ENCODE peak calls at places on chromosomes 12 and 14, in five cellular contexts. J, H, D, E and U are unnamed samples.

GRCh38 chr12:118498171-118498570 is 121.8 kb downstream of the SUDS3 start:
- DNase-seq in D (no peak), J (no peak), H (no peak), E (no peak), U (no peak)

GRCh38 chr12:122852336-122853275 is 17.3 kb downstream of the HIP1R start:
- DNase-seq in D (no peak), E (no peak), H (no peak), J (no peak), U (no peak)

GRCh38 chr12:47307680-47308399 is 228.1 kb upstream of the AMIGO2 start:
- DNase-seq in D (no peak), H (peak), J (peak), E (peak), U (peak)

GRCh38 chr12:54005853-54006699 is 2.7 kb upstream of the HOXC8 start:
- DNase-seq in J (peak), D (peak), H (peak), E (no peak), U (no peak)

GRCh38 chr12:42483534-42483857 is 106.0 kb downstream of the PRICKLE1 start:
- DNase-seq in H (peak), J (no peak), D (peak), E (no peak), U (no peak)

GRCh38 chr14:55433880-55434804 is 6.3 kb downstream of the TBPL2 start:
- DNase-seq in J (no peak), E (no peak), H (no peak), D (no peak), U (no peak)

GRCh38 chr14:100012478-100012925 is 52.7 kb upstream of the EVL start:
- DNase-seq in E (peak), D (no peak), H (no peak), J (no peak), U (no peak)

GRCh38 chr12:26691234-26691970 is 141.6 kb downstream of the ITPR2 start:
- DNase-seq in H (peak), J (peak), D (no peak), E (no peak), U (peak)

GRCh38 chr12:59736359-59736758 is 140.5 kb downstream of the SLC16A7 start:
- DNase-seq in D (no peak), J (no peak), E (no peak), H (no peak), U (no peak)

GRCh38 chr14:67618617-67619063 is 1.1 kb upstream of the ARG2 start:
- DNase-seq in H (peak), E (no peak), D (no peak), J (peak), U (no peak)

GRCh38 chr14:36506732-36507614 is 13.1 kb downstream of the NKX2-1 start:
- DNase-seq in D (no peak), H (no peak), E (no peak), J (no peak), U (no peak)

GRCh38 chr12:124463341-124463861 is 104.0 kb downstream of the NCOR2 start:
- DNase-seq in D (no peak), J (no peak), E (no peak), H (no peak), U (no peak)
- TF ChIP-seq MAX in D (no peak), J (no peak), E (no peak), H (no peak), U (no peak)

GRCh38 chr14:90676859-90677258 is 139.4 kb downstream of the TTC7B start:
- DNase-seq in H (no peak), D (no peak), J (no peak), E (no peak), U (no peak)
- TF ChIP-seq SRF in H (no peak), D (no peak), J (no peak), E (no peak), U (no peak)

GRCh38 chr12:99111600-99111999 is 466.5 kb downstream of the APAF1 start:
- DNase-seq in E (no peak), J (no peak), D (no peak), H (no peak), U (no peak)
- TF ChIP-seq MAX in E (no peak), J (no peak), D (no peak), H (no peak), U (no peak)

DNA sequence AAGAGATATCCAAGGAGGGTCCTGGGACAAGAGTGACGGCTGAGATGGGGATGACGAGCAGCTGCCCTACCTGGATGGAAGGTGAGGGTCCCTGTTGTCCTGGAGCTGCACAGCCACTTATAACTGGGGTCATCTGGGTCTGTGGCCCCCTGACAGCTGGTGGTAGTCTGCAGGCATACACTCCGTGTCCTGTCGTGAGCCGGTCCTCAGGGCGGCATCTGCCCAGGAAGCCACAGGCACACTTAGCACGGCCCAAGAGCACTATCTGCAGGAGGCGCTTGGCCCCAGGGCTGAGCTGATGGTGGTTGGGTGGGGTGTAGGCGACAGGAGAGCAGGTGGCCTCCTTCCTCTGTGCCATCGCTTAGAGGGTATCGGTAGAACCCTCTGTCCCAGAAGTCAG is 248.1 kb downstream of the CACNA1C start:
- DNase-seq in J (no peak), H (no peak), D (no peak), E (no peak), U (no peak)
- TF ChIP-seq SRF in J (no peak), H (no peak), D (no peak), E (no peak), U (no peak)